ENCODE peak calls at places on chromosomes 13 and 19, in five cellular contexts. Q is left ventricle myocardium inferior, B is NB4, K is MCF 10A, G is RWPE1. T is an unnamed sample.
A peak's percentile ranks its signal among the peaks of the same experiment; 100 is the strongest.

GRCh38 chr19:43765109-43765876 is 10.5 kb upstream of the SMG9 start:
- DNase-seq in Q (no peak), B (peak; percentile 75), K (peak; percentile 99), G (peak; percentile 89), T (peak; percentile 72)

GRCh38 chr19:30942636-30943035 is 406.6 kb downstream of the TSHZ3 start:
- DNase-seq in Q (no peak), B (no peak), K (no peak), G (no peak), T (no peak)

GRCh38 chr19:4098493-4098892 is 25.4 kb downstream of the MAP2K2 start:
- DNase-seq in Q (peak; percentile 79), B (no peak), K (no peak), G (no peak), T (no peak)

GRCh38 chr19:22532388-22533310 is 101.5 kb upstream of the ZNF492 start:
- DNase-seq in Q (peak; percentile 64), B (peak; percentile 91), K (no peak), G (no peak), T (no peak)

GRCh38 chr19:3370214-3370720 is 3.9 kb downstream of the NFIC start:
- DNase-seq in Q (no peak), B (no peak), K (no peak), G (no peak), T (no peak)

GRCh38 chr19:13207237-13208130 is 57.3 kb downstream of the IER2 start:
- DNase-seq in Q (peak; percentile 47), B (peak; percentile 53), K (no peak), G (peak; percentile 42), T (peak; percentile 72)

GRCh38 chr19:1284979-1285736 is 515 bp upstream of the EFNA2 start:
- DNase-seq in Q (no peak), B (no peak), K (no peak), G (no peak), T (no peak)

GRCh38 chr19:21483589-21484170 is 21.7 kb upstream of the ZNF429 start:
- DNase-seq in Q (peak; percentile 67), B (peak; percentile 53), K (no peak), G (no peak), T (peak; percentile 50)

GRCh38 chr19:1576242-1577089 is 8.3 kb upstream of the MEX3D start:
- DNase-seq in Q (no peak), B (no peak), K (no peak), G (no peak), T (no peak)

GRCh38 chr13:34522818-34523217 is 419.3 kb upstream of the NBEA start:
- DNase-seq in Q (no peak), B (no peak), K (no peak), G (no peak), T (no peak)

GRCh38 chr19:39480337-39481228 is at the start of gene TIMM50:
- DNase-seq in Q (peak; percentile 99), B (peak; percentile 94), K (peak; percentile 96), G (peak; percentile 91), T (peak; percentile 96)

GRCh38 chr19:623974-624373 is 9.4 kb downstream of the POLRMT start:
- DNase-seq in Q (no peak), B (no peak), K (no peak), G (no peak), T (no peak)

GRCh38 chr19:2132731-2133490 is 18.5 kb downstream of the AP3D1 start:
- DNase-seq in Q (peak; percentile 52), B (no peak), K (no peak), G (no peak), T (no peak)

GRCh38 chr13:96450635-96451034 is 360.7 kb downstream of the HS6ST3 start:
- DNase-seq in Q (no peak), B (no peak), K (no peak), G (no peak), T (no peak)

GRCh38 chr13:47588676-47589075 is 412.4 kb downstream of the SUCLA2 start:
- DNase-seq in Q (no peak), B (no peak), K (peak; percentile 1), G (no peak), T (no peak)

GRCh38 chr19:13022859-13023636 is 27.8 kb downstream of the NFIX start:
- DNase-seq in Q (peak; percentile 87), B (peak; percentile 32), K (peak; percentile 94), G (peak; percentile 94), T (peak; percentile 77)

GRCh38 chr13:106867249-106867648 is 299.3 kb upstream of the ARGLU1 start:
- DNase-seq in Q (no peak), B (no peak), K (no peak), G (no peak), T (no peak)

GRCh38 chr13:35978607-35979316 is 152.4 kb downstream of the DCLK1 start:
- DNase-seq in Q (no peak), B (peak; percentile 75), K (peak; percentile 82), G (peak; percentile 46), T (peak; percentile 56)

GRCh38 chr13:40539954-40540706 is 126.3 kb downstream of the FOXO1 start:
- DNase-seq in Q (no peak), B (no peak), K (peak; percentile 74), G (peak; percentile 74), T (no peak)

GRCh38 chr19:11848200-11848593 is 329 bp upstream of the ZNF439 start:
- DNase-seq in Q (no peak), B (no peak), K (no peak), G (no peak), T (no peak)

GRCh38 chr13:109146912-109147624 is 517.7 kb downstream of the MYO16 start:
- DNase-seq in Q (no peak), B (no peak), K (peak; percentile 91), G (peak; percentile 56), T (no peak)

GRCh38 chr13:28636677-28637317 is 22.1 kb upstream of the POMP start:
- DNase-seq in Q (no peak), B (peak; percentile 82), K (peak; percentile 75), G (peak; percentile 45), T (peak; percentile 43)

GRCh38 chr19:12750851-12751250 is 740 bp upstream of the BEST2 start:
- DNase-seq in Q (no peak), B (no peak), K (no peak), G (no peak), T (no peak)

GRCh38 chr19:55246462-55247451 is 12.1 kb downstream of the PPP6R1 start:
- DNase-seq in Q (no peak), B (no peak), K (no peak), G (no peak), T (no peak)

GRCh38 chr19:55249841-55250240 is 9.0 kb downstream of the PPP6R1 start:
- DNase-seq in Q (no peak), B (no peak), K (no peak), G (no peak), T (no peak)

GRCh38 chr19:55248704-55249103 is 10.1 kb downstream of the PPP6R1 start:
- DNase-seq in Q (no peak), B (no peak), K (no peak), G (no peak), T (no peak)

GRCh38 chr19:55248166-55248675 is 10.6 kb downstream of the PPP6R1 start:
- DNase-seq in Q (no peak), B (no peak), K (no peak), G (no peak), T (no peak)

DNA sequence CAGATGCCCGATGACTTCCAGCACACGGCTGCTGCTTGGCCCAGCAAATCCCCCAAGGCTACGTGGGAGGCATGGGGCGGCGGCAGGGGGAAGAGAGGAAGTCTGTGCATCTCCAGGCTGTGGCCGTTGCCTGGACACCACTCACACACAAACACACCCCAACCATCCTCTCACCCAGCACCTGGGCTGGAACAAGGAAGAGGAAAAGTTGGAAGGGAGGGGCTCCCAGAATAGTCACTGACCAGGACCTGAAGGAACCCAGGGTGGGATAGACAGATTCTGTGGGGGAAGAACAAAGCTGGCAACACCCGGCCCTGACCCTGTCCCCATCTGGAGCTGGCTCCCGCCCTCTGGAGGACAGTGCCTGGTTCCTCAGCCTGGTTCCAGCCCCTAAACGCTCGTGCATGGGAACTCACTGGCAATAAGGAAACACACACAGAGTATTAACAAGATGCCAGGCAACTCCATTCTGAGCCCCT is 11.2 kb downstream of the PPP6R1 start:
- DNase-seq in Q (peak; percentile 56), B (peak; percentile 58), K (no peak), G (peak; percentile 76), T (no peak)
- TF ChIP-seq CTCF in Q (no peak), B (no peak), K (no peak), G (no peak), T (no peak)

DNA sequence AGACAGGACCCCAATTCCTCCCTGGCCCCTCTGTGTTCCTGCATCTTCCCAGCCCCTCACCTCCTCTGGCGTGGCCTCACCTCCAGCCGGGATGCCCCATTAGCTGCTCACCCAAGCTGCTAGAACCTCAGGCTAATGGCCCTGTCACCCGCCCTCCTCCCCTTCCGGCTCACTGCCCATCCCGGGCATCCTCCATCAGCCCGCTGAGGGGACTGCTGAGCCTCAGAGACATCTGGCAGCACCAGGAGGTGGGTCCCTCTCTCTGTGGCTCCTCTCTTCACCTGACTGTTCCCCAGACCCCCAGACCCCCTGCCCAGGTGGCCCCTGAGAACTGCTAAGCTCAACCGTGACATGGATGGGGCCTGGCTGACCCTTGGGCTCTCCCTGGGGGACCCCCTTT is 2.9 kb downstream of the FFAR1 start:
- DNase-seq in Q (no peak), B (no peak), K (no peak), G (no peak), T (peak; percentile 37)
- TF ChIP-seq CTCF in Q (no peak), B (no peak), K (no peak), G (no peak), T (no peak)

GRCh38 chr19:36139120-36139472 is 770 bp upstream of the CAPNS1 start:
- DNase-seq in Q (no peak), B (no peak), K (no peak), G (no peak), T (no peak)

GRCh38 chr19:36140289-36141038 is 598 bp downstream of the CAPNS1 start:
- DNase-seq in Q (peak; percentile 28), B (peak; percentile 71), K (peak; percentile 78), G (peak; percentile 63), T (peak; percentile 82)

GRCh38 chr19:36142046-36142445 is 2.2 kb downstream of the CAPNS1 start:
- DNase-seq in Q (peak; percentile 21), B (no peak), K (no peak), G (no peak), T (peak; percentile 18)

GRCh38 chr19:36141039-36141914 is 1.4 kb downstream of the CAPNS1 start:
- DNase-seq in Q (peak; percentile 88), B (peak; percentile 74), K (peak; percentile 95), G (peak; percentile 91), T (peak; percentile 95)

DNA sequence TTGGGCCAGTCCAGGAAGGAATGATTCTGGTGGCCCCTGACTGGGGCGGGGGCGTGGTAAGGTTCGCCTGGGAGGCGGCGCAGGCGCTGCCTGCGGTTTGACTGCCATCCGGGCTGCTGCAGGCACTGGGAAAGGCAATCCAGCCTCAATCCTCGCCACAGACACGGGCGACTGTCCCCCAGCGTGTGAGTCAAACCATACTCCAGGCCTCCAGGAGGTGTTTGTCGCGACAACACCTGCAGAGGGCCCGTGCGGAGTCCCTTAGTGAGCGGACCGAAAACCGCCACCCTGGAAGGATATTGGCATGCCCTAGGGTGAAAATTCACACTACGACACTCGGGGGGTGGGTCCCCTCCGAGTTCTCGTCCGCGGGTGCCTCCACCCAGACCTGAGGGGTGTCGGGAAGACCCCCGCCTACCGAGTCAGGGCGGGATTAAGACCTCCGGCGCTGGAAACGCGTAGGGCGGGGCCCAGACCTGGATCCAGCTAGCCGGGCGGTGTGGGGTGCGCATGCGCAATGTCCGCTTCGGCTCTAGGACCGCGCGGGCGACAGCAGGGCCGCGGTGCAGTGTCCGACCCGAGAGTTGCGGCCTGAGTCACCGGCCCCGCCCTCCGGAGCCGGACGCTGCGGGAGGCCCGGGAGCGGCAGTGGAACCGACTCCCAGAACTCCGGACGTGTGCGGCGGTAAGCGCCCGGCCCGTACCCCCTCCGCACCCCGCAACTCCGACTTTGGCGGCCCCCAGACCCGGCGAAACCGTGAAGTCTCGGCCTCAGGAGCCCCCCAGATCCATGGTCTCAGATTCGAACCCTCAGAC is at the start of gene CAPNS1:
- DNase-seq in Q (peak; percentile 99), B (peak; percentile 94), K (peak; percentile 97), G (peak; percentile 94), T (peak; percentile 98)
- TF ChIP-seq CTCF in Q (peak; percentile 39), B (no peak), K (no peak), G (no peak), T (no peak)

GRCh38 chr19:45883586-45883880 is 2.4 kb downstream of the IRF2BP1 start:
- DNase-seq in Q (no peak), B (no peak), K (no peak), G (no peak), T (no peak)
- TF ChIP-seq CTCF in Q (no peak), B (no peak), K (no peak), G (peak; percentile 60), T (no peak)

T was measured in GM13976.